ENCODE peak calls at places on chromosomes 16 and 17, in five cellular contexts. R is AG09319, H is H9, C is sigmoid colon, I is cardiac muscle cell. D is an unnamed sample.

GRCh38 chr17:35448899-35449227 is 297 bp upstream of the SLFN13 start:
- DNase-seq in C (no peak), H (no peak), R (no peak), I (no peak), D (no peak)

GRCh38 chr17:81097943-81098308 is 63.0 kb downstream of the BAIAP2 start:
- DNase-seq in I (no peak), C (peak), H (no peak), R (no peak), D (no peak)

GRCh38 chr16:23502466-23502865 is 7.8 kb downstream of the GGA2 start:
- DNase-seq in H (no peak), C (no peak), R (no peak), I (no peak), D (no peak)

GRCh38 chr16:48444574-48444973 is 59.4 kb upstream of the SIAH1 start:
- DNase-seq in H (no peak), I (peak), C (peak), R (peak), D (no peak)

GRCh38 chr16:4298761-4299522 is 16.9 kb upstream of the GLIS2 start:
- DNase-seq in I (peak), R (peak), C (peak), H (peak), D (peak)

GRCh38 chr17:11705111-11705510 is 106.8 kb downstream of the DNAH9 start:
- DNase-seq in I (no peak), R (no peak), H (no peak), C (no peak), D (no peak)

GRCh38 chr17:52762147-52762793 is 603.8 kb upstream of the CA10 start:
- DNase-seq in I (no peak), H (peak), C (no peak), R (no peak), D (no peak)

GRCh38 chr17:27559996-27560481 is 70.9 kb upstream of the LGALS9 start:
- DNase-seq in I (peak), R (peak), C (peak), H (no peak), D (no peak)

GRCh38 chr17:29108806-29109476 is 66.0 kb downstream of the PIPOX start:
- DNase-seq in C (no peak), H (no peak), I (no peak), R (no peak), D (no peak)

GRCh38 chr16:76676356-76676755 is 399.2 kb downstream of the CNTNAP4 start:
- DNase-seq in C (no peak), H (peak), R (no peak), I (no peak), D (no peak)

GRCh38 chr17:80101946-80102706 is 745 bp downstream of the GAA start:
- DNase-seq in C (no peak), H (no peak), I (peak), R (no peak), D (peak)

GRCh38 chr17:67689534-67690177 is 28.1 kb upstream of the NOL11 start:
- DNase-seq in I (peak), C (no peak), H (no peak), R (peak), D (peak)

GRCh38 chr17:47810901-47811635 is 10.5 kb downstream of the OSBPL7 start:
- DNase-seq in H (peak), I (peak), C (peak), R (no peak), D (no peak)

GRCh38 chr17:41061969-41062368 is 2.1 kb upstream of the KRTAP2-3 start:
- DNase-seq in C (no peak), R (peak), I (peak), H (no peak), D (no peak)

D was measured in testis.